ENCODE peak calls at places on chromosomes 1 and 21, in seven cellular contexts. One of them, this sample, is unnamed.

GRCh38 chr1:194477908-194478307 is 1291.5 kb upstream of the B3GALT2 start:
- DNase-seq in thoracic aorta: no peak
- DNase-seq in PC-9: no peak
- DNase-seq in CD8-positive, alpha-beta T cell: no peak
- DNase-seq in CD8-positive, alpha-beta memory T cell: no peak
- DNase-seq in spleen: no peak
- DNase-seq in CD4-positive, CD25-positive, alpha-beta regulatory T cell: no peak
- DNase-seq in this sample: no peak

GRCh38 chr1:36981771-36982622 is 52.3 kb downstream of the GRIK3 start:
- DNase-seq in PC-9: no peak
- DNase-seq in CD8-positive, alpha-beta memory T cell: no peak
- DNase-seq in thoracic aorta: no peak
- DNase-seq in spleen: no peak
- DNase-seq in CD8-positive, alpha-beta T cell: no peak
- DNase-seq in CD4-positive, CD25-positive, alpha-beta regulatory T cell: no peak
- DNase-seq in this sample: no peak

GRCh38 chr1:147878022-147878421 is 24.6 kb upstream of the GJA8 start:
- DNase-seq in spleen: no peak
- DNase-seq in CD4-positive, CD25-positive, alpha-beta regulatory T cell: no peak
- DNase-seq in PC-9: no peak
- DNase-seq in CD8-positive, alpha-beta T cell: no peak
- DNase-seq in thoracic aorta: no peak
- DNase-seq in CD8-positive, alpha-beta memory T cell: no peak
- DNase-seq in this sample: no peak

GRCh38 chr1:206566976-206567375 is 45.3 kb downstream of the EIF2D start:
- DNase-seq in CD8-positive, alpha-beta T cell: no peak
- DNase-seq in spleen: no peak
- DNase-seq in thoracic aorta: no peak
- DNase-seq in CD8-positive, alpha-beta memory T cell: no peak
- DNase-seq in CD4-positive, CD25-positive, alpha-beta regulatory T cell: no peak
- DNase-seq in PC-9: no peak
- DNase-seq in this sample: no peak

GRCh38 chr21:44423312-44423821 is 31.9 kb upstream of the LRRC3 start:
- DNase-seq in PC-9: no peak
- DNase-seq in thoracic aorta: no peak
- DNase-seq in CD8-positive, alpha-beta memory T cell: no peak
- DNase-seq in CD8-positive, alpha-beta T cell: no peak
- DNase-seq in spleen: peak; percentile 71
- DNase-seq in CD4-positive, CD25-positive, alpha-beta regulatory T cell: no peak
- DNase-seq in this sample: peak; percentile 2

GRCh38 chr1:183570451-183570850 is 19.8 kb downstream of the NCF2 start:
- DNase-seq in thoracic aorta: no peak
- DNase-seq in spleen: no peak
- DNase-seq in CD8-positive, alpha-beta memory T cell: no peak
- DNase-seq in CD4-positive, CD25-positive, alpha-beta regulatory T cell: no peak
- DNase-seq in PC-9: no peak
- DNase-seq in CD8-positive, alpha-beta T cell: no peak
- DNase-seq in this sample: no peak

GRCh38 chr1:61259379-61260148 is 177.2 kb downstream of the NFIA start:
- DNase-seq in thoracic aorta: no peak
- DNase-seq in CD4-positive, CD25-positive, alpha-beta regulatory T cell: no peak
- DNase-seq in spleen: no peak
- DNase-seq in PC-9: no peak
- DNase-seq in CD8-positive, alpha-beta memory T cell: no peak
- DNase-seq in CD8-positive, alpha-beta T cell: no peak
- DNase-seq in this sample: no peak

GRCh38 chr1:179021873-179022272 is 3.8 kb upstream of the FAM20B start:
- DNase-seq in PC-9: no peak
- DNase-seq in spleen: no peak
- DNase-seq in CD8-positive, alpha-beta T cell: no peak
- DNase-seq in CD8-positive, alpha-beta memory T cell: no peak
- DNase-seq in CD4-positive, CD25-positive, alpha-beta regulatory T cell: no peak
- DNase-seq in thoracic aorta: no peak
- DNase-seq in this sample: no peak

DNA sequence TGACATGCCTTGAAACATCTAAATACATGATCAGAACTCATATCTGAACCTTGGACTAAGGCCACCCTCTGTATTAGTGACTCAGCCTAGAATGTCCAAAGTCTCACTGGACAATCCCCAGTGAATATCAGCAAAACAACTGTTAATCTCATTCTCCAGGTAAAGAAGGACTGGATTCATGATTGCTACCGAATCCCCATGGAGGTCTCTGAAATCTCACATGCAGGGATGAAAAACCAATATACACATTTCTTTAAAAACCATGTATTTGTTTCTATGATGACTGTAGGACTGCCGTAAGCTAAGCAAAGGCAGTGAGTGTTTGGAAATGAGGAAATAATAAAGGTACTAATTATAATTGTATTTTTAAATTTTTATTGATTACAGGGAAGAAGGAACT is at the start of gene OR2L3:
- DNase-seq in CD8-positive, alpha-beta T cell: no peak
- DNase-seq in PC-9: no peak
- DNase-seq in CD8-positive, alpha-beta memory T cell: no peak
- DNase-seq in thoracic aorta: no peak
- DNase-seq in CD4-positive, CD25-positive, alpha-beta regulatory T cell: no peak
- DNase-seq in spleen: no peak
- DNase-seq in this sample: no peak
- H3K4me3 ChIP-seq in CD8-positive, alpha-beta T cell: no peak within 1 kb of the TSS
- H3K4me3 ChIP-seq in PC-9: no peak within 1 kb of the TSS
- H3K4me3 ChIP-seq in CD8-positive, alpha-beta memory T cell: no peak within 1 kb of the TSS
- H3K4me3 ChIP-seq in thoracic aorta: no peak within 1 kb of the TSS
- H3K4me3 ChIP-seq in CD4-positive, CD25-positive, alpha-beta regulatory T cell: no peak within 1 kb of the TSS
- H3K4me3 ChIP-seq in spleen: no peak within 1 kb of the TSS
- H3K4me3 ChIP-seq in this sample: no peak within 1 kb of the TSS

DNA sequence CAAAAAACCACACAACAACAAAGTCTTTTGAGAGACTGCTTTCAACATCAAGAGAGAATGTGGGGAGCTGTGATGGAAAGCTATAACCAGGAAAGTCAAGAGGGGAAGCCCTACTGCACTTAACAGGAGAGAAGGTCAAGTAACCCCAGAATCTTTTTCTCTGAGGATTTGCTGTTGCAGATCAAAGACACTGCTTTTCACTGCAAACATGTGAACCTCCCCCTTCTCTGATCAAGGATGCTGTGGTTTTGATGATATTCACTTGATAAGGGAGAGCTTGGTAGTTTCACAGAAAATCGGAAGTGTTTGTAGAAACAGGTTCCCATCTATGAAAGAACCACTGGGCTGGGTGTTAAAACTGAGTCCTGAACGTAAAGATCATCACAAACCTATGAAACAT is 4.8 kb downstream of the ETV3 start:
- DNase-seq in PC-9: no peak
- DNase-seq in thoracic aorta: no peak
- DNase-seq in CD8-positive, alpha-beta memory T cell: no peak
- DNase-seq in CD4-positive, CD25-positive, alpha-beta regulatory T cell: no peak
- DNase-seq in spleen: no peak
- DNase-seq in CD8-positive, alpha-beta T cell: no peak
- DNase-seq in this sample: no peak
- H3K4me1 ChIP-seq in PC-9: peaks cover 59% of the 10 kb centered on the region
- H3K4me1 ChIP-seq in thoracic aorta: peaks cover 17% of the 10 kb centered on the region
- H3K4me1 ChIP-seq in CD8-positive, alpha-beta memory T cell: peaks cover 64% of the 10 kb centered on the region
- H3K4me1 ChIP-seq in CD4-positive, CD25-positive, alpha-beta regulatory T cell: peaks cover 55% of the 10 kb centered on the region
- H3K4me1 ChIP-seq in spleen: peaks cover 47% of the 10 kb centered on the region
- H3K4me1 ChIP-seq in CD8-positive, alpha-beta T cell: peaks cover 61% of the 10 kb centered on the region
- H3K4me1 ChIP-seq in this sample: peaks cover 3% of the 10 kb centered on the region

GRCh38 chr1:222457513-222457912 is 90.4 kb downstream of the HHIPL2 start:
- DNase-seq in CD8-positive, alpha-beta memory T cell: no peak
- DNase-seq in CD4-positive, CD25-positive, alpha-beta regulatory T cell: no peak
- DNase-seq in PC-9: no peak
- DNase-seq in CD8-positive, alpha-beta T cell: no peak
- DNase-seq in spleen: no peak
- DNase-seq in thoracic aorta: no peak
- DNase-seq in this sample: no peak
- H3K27me3 ChIP-seq in CD8-positive, alpha-beta memory T cell: no peaks in the 10 kb centered on the region
- H3K27me3 ChIP-seq in CD4-positive, CD25-positive, alpha-beta regulatory T cell: peaks cover 3% of the 10 kb centered on the region
- H3K27me3 ChIP-seq in PC-9: no peaks in the 10 kb centered on the region
- H3K27me3 ChIP-seq in CD8-positive, alpha-beta T cell: no peaks in the 10 kb centered on the region
- H3K27me3 ChIP-seq in spleen: peaks cover 4% of the 10 kb centered on the region
- H3K27me3 ChIP-seq in thoracic aorta: no peaks in the 10 kb centered on the region
- H3K27me3 ChIP-seq in this sample: no peaks in the 10 kb centered on the region

GRCh38 chr1:235483090-235483489 is 21.2 kb downstream of the B3GALNT2 start:
- DNase-seq in CD4-positive, CD25-positive, alpha-beta regulatory T cell: no peak
- DNase-seq in spleen: no peak
- DNase-seq in CD8-positive, alpha-beta memory T cell: no peak
- DNase-seq in CD8-positive, alpha-beta T cell: no peak
- DNase-seq in thoracic aorta: no peak
- DNase-seq in PC-9: no peak
- DNase-seq in this sample: no peak
- H3K4me3 ChIP-seq in CD4-positive, CD25-positive, alpha-beta regulatory T cell: no peak overlapping the region
- H3K4me3 ChIP-seq in spleen: no peak overlapping the region
- H3K4me3 ChIP-seq in CD8-positive, alpha-beta memory T cell: no peak overlapping the region
- H3K4me3 ChIP-seq in CD8-positive, alpha-beta T cell: no peak overlapping the region
- H3K4me3 ChIP-seq in thoracic aorta: no peak overlapping the region
- H3K4me3 ChIP-seq in PC-9: no peak overlapping the region
- H3K4me3 ChIP-seq in this sample: no peak overlapping the region

GRCh38 chr1:193058529-193059281 is 455 bp downstream of the UCHL5 start:
- DNase-seq in thoracic aorta: no peak
- DNase-seq in CD4-positive, CD25-positive, alpha-beta regulatory T cell: peak; percentile 32
- DNase-seq in CD8-positive, alpha-beta T cell: peak; percentile 2
- DNase-seq in spleen: peak; percentile 87
- DNase-seq in PC-9: peak; percentile 57
- DNase-seq in CD8-positive, alpha-beta memory T cell: peak; percentile 35
- DNase-seq in this sample: peak; percentile 40
- H3K4me1 ChIP-seq in thoracic aorta: peaks cover 33% of the 10 kb centered on the region
- H3K4me1 ChIP-seq in CD4-positive, CD25-positive, alpha-beta regulatory T cell: peaks cover 41% of the 10 kb centered on the region
- H3K4me1 ChIP-seq in CD8-positive, alpha-beta T cell: peaks cover 32% of the 10 kb centered on the region
- H3K4me1 ChIP-seq in spleen: peaks cover 46% of the 10 kb centered on the region
- H3K4me1 ChIP-seq in PC-9: peaks cover 23% of the 10 kb centered on the region
- H3K4me1 ChIP-seq in CD8-positive, alpha-beta memory T cell: peaks cover 40% of the 10 kb centered on the region
- H3K4me1 ChIP-seq in this sample: peaks cover 24% of the 10 kb centered on the region

DNA sequence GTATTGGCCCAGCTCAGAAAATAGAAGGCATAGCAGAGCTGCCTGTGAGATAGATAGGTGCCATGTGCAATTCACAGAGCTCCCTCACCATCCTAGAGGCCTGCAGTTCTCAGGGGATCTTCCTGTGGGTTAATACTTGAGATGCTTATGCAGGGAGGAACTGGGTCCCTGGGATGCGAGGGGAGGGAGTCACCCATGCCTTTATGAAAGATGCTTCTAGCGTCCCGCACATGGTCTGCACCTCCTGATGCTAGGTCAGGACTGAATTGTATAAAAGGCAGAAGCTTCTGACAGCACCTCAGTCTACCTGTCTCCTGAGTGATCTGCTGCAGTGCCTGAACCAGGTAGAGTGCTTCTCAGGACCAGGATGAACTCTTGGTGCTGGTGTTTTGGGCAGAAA is at the start of gene LCE5A:
- DNase-seq in CD4-positive, CD25-positive, alpha-beta regulatory T cell: no peak
- DNase-seq in CD8-positive, alpha-beta memory T cell: no peak
- DNase-seq in spleen: no peak
- DNase-seq in thoracic aorta: no peak
- DNase-seq in PC-9: no peak
- DNase-seq in CD8-positive, alpha-beta T cell: no peak
- DNase-seq in this sample: no peak
- H3K27me3 ChIP-seq in CD4-positive, CD25-positive, alpha-beta regulatory T cell: peaks cover 23% of the 10 kb centered on the region
- H3K27me3 ChIP-seq in CD8-positive, alpha-beta memory T cell: peaks cover 10% of the 10 kb centered on the region
- H3K27me3 ChIP-seq in spleen: peaks cover 39% of the 10 kb centered on the region
- H3K27me3 ChIP-seq in thoracic aorta: peaks cover 6% of the 10 kb centered on the region
- H3K27me3 ChIP-seq in PC-9: no peaks in the 10 kb centered on the region
- H3K27me3 ChIP-seq in CD8-positive, alpha-beta T cell: peaks cover 10% of the 10 kb centered on the region
- H3K27me3 ChIP-seq in this sample: peaks cover 4% of the 10 kb centered on the region

GRCh38 chr1:165697491-165697880 is 876 bp downstream of the ALDH9A1 start:
- DNase-seq in PC-9: no peak
- DNase-seq in spleen: no peak
- DNase-seq in CD8-positive, alpha-beta T cell: no peak
- DNase-seq in CD4-positive, CD25-positive, alpha-beta regulatory T cell: no peak
- DNase-seq in CD8-positive, alpha-beta memory T cell: no peak
- DNase-seq in thoracic aorta: no peak
- DNase-seq in this sample: peak; percentile 43
- H3K4me3 ChIP-seq in PC-9: peak overlapping the region; percentile 65
- H3K4me3 ChIP-seq in spleen: peak overlapping the region; percentile 71
- H3K4me3 ChIP-seq in CD8-positive, alpha-beta T cell: peak overlapping the region; percentile 65
- H3K4me3 ChIP-seq in CD4-positive, CD25-positive, alpha-beta regulatory T cell: peak overlapping the region; percentile 93
- H3K4me3 ChIP-seq in CD8-positive, alpha-beta memory T cell: peak overlapping the region; percentile 78
- H3K4me3 ChIP-seq in thoracic aorta: peak overlapping the region; percentile 94
- H3K4me3 ChIP-seq in this sample: peak overlapping the region; percentile 66

GRCh38 chr1:27782950-27783349 is 9.9 kb downstream of the STX12 start:
- DNase-seq in CD8-positive, alpha-beta T cell: no peak
- DNase-seq in spleen: no peak
- DNase-seq in CD8-positive, alpha-beta memory T cell: no peak
- DNase-seq in thoracic aorta: no peak
- DNase-seq in PC-9: no peak
- DNase-seq in CD4-positive, CD25-positive, alpha-beta regulatory T cell: no peak
- DNase-seq in this sample: no peak
- H3K4me1 ChIP-seq in CD8-positive, alpha-beta T cell: peaks cover 5% of the 10 kb centered on the region
- H3K4me1 ChIP-seq in spleen: peaks cover 16% of the 10 kb centered on the region
- H3K4me1 ChIP-seq in CD8-positive, alpha-beta memory T cell: peaks cover 4% of the 10 kb centered on the region
- H3K4me1 ChIP-seq in thoracic aorta: peaks cover 18% of the 10 kb centered on the region
- H3K4me1 ChIP-seq in PC-9: peaks cover 9% of the 10 kb centered on the region
- H3K4me1 ChIP-seq in CD4-positive, CD25-positive, alpha-beta regulatory T cell: peaks cover 2% of the 10 kb centered on the region
- H3K4me1 ChIP-seq in this sample: no peaks in the 10 kb centered on the region

GRCh38 chr1:234214129-234214910 is 158.9 kb upstream of the COA6 start:
- DNase-seq in thoracic aorta: no peak
- DNase-seq in PC-9: no peak
- DNase-seq in CD8-positive, alpha-beta T cell: no peak
- DNase-seq in CD4-positive, CD25-positive, alpha-beta regulatory T cell: no peak
- DNase-seq in CD8-positive, alpha-beta memory T cell: no peak
- DNase-seq in spleen: peak; percentile 85
- DNase-seq in this sample: peak; percentile 45

GRCh38 chr1:234216116-234216703 is 157.0 kb upstream of the COA6 start:
- DNase-seq in CD8-positive, alpha-beta memory T cell: no peak
- DNase-seq in spleen: no peak
- DNase-seq in PC-9: no peak
- DNase-seq in CD8-positive, alpha-beta T cell: no peak
- DNase-seq in thoracic aorta: no peak
- DNase-seq in CD4-positive, CD25-positive, alpha-beta regulatory T cell: no peak
- DNase-seq in this sample: no peak

GRCh38 chr1:234213576-234214128 is 159.6 kb upstream of the COA6 start:
- DNase-seq in CD8-positive, alpha-beta memory T cell: no peak
- DNase-seq in CD4-positive, CD25-positive, alpha-beta regulatory T cell: no peak
- DNase-seq in PC-9: no peak
- DNase-seq in spleen: no peak
- DNase-seq in thoracic aorta: no peak
- DNase-seq in CD8-positive, alpha-beta T cell: no peak
- DNase-seq in this sample: no peak

GRCh38 chr1:234217316-234217840 is 155.9 kb upstream of the COA6 start:
- DNase-seq in CD4-positive, CD25-positive, alpha-beta regulatory T cell: no peak
- DNase-seq in thoracic aorta: no peak
- DNase-seq in PC-9: no peak
- DNase-seq in spleen: no peak
- DNase-seq in CD8-positive, alpha-beta memory T cell: no peak
- DNase-seq in CD8-positive, alpha-beta T cell: no peak
- DNase-seq in this sample: no peak

GRCh38 chr1:234214911-234215892 is 158.1 kb upstream of the COA6 start:
- DNase-seq in thoracic aorta: no peak
- DNase-seq in PC-9: peak; percentile 63
- DNase-seq in spleen: no peak
- DNase-seq in CD8-positive, alpha-beta T cell: no peak
- DNase-seq in CD4-positive, CD25-positive, alpha-beta regulatory T cell: no peak
- DNase-seq in CD8-positive, alpha-beta memory T cell: no peak
- DNase-seq in this sample: no peak
- H3K27me3 ChIP-seq in thoracic aorta: no peaks in the 10 kb centered on the region
- H3K27me3 ChIP-seq in PC-9: no peaks in the 10 kb centered on the region
- H3K27me3 ChIP-seq in spleen: peaks cover 45% of the 10 kb centered on the region
- H3K27me3 ChIP-seq in CD8-positive, alpha-beta T cell: peaks cover 10% of the 10 kb centered on the region
- H3K27me3 ChIP-seq in CD4-positive, CD25-positive, alpha-beta regulatory T cell: peaks cover 3% of the 10 kb centered on the region
- H3K27me3 ChIP-seq in CD8-positive, alpha-beta memory T cell: no peaks in the 10 kb centered on the region
- H3K27me3 ChIP-seq in this sample: peaks cover 26% of the 10 kb centered on the region

This sample was measured in HAP-1.